ENCODE peak calls at places on chromosome 9, in five cellular contexts. W is cardiac fibroblast, M is HFF-Myc, P is Peyer's patch, E is bronchial epithelial cell. F is an unnamed sample.
A peak's percentile ranks its signal among the peaks of the same experiment; 100 is the strongest.

GRCh38 chr9:91192785-91193657 is 168.7 kb downstream of the AUH start:
- DNase-seq in E (peak; percentile 97), P (peak; percentile 81), W (peak; percentile 99), M (peak; percentile 98), F (peak; percentile 97)

GRCh38 chr9:105127863-105128220 is 116.6 kb upstream of the SLC44A1 start:
- DNase-seq in E (peak; percentile 71), P (no peak), M (no peak), W (peak; percentile 78), F (no peak)

GRCh38 chr9:68560131-68560844 is 19.6 kb upstream of the TMEM252 start:
- DNase-seq in W (peak; percentile 92), M (no peak), P (no peak), E (no peak), F (peak; percentile 39)

GRCh38 chr9:72675586-72675985 is 154.2 kb downstream of the TMC1 start:
- DNase-seq in W (peak; percentile 27), P (no peak), E (peak; percentile 89), M (no peak), F (no peak)

GRCh38 chr9:32954642-32955041 is 46.8 kb downstream of the APTX start:
- DNase-seq in W (peak; percentile 71), E (peak; percentile 31), P (no peak), M (peak; percentile 84), F (no peak)

GRCh38 chr9:77598510-77598909 is 49.6 kb downstream of the GNA14 start:
- DNase-seq in E (peak; percentile 25), P (no peak), M (peak; percentile 39), W (peak; percentile 93), F (peak; percentile 7)

GRCh38 chr9:33381231-33381791 is 21.1 kb downstream of the AQP7 start:
- DNase-seq in W (no peak), E (no peak), P (no peak), M (no peak), F (no peak)

GRCh38 chr9:108444400-108445358 is 411.1 kb downstream of the ACTL7B start:
- DNase-seq in M (peak; percentile 95), E (peak; percentile 97), W (peak; percentile 86), P (no peak), F (peak; percentile 86)

GRCh38 chr9:134639994-134640393 is 1.6 kb upstream of the COL5A1 start:
- DNase-seq in P (no peak), W (no peak), M (no peak), E (no peak), F (no peak)

GRCh38 chr9:75121914-75122558 is 33.7 kb downstream of the OSTF1 start:
- DNase-seq in M (no peak), P (no peak), E (no peak), W (no peak), F (no peak)

GRCh38 chr9:110187126-110187525 is 20.8 kb downstream of the C9orf152 start:
- DNase-seq in W (no peak), E (no peak), M (no peak), P (no peak), F (no peak)

GRCh38 chr9:79026311-79026710 is 545.5 kb upstream of the TLE4 start:
- DNase-seq in P (no peak), E (peak; percentile 96), W (no peak), M (peak; percentile 70), F (no peak)

GRCh38 chr9:77899679-77900354 is 131.8 kb downstream of the GNAQ start:
- DNase-seq in P (no peak), M (no peak), E (peak; percentile 71), W (peak; percentile 42), F (peak; percentile 55)

GRCh38 chr9:138028596-138028995 is 151.0 kb downstream of the CACNA1B start:
- DNase-seq in P (no peak), M (no peak), W (no peak), E (no peak), F (no peak)

GRCh38 chr9:112037281-112038016 is 137.6 kb downstream of the SUSD1 start:
- DNase-seq in M (no peak), E (no peak), W (peak; percentile 60), P (no peak), F (peak; percentile 53)

GRCh38 chr9:36840895-36841536 is 193.1 kb downstream of the PAX5 start:
- DNase-seq in M (no peak), P (no peak), E (no peak), W (no peak), F (no peak)

GRCh38 chr9:112265391-112265790 is 68.0 kb downstream of the PTBP3 start:
- DNase-seq in M (no peak), W (no peak), P (no peak), E (no peak), F (no peak)

GRCh38 chr9:89495824-89496555 is 1.9 kb downstream of the SEMA4D start:
- DNase-seq in E (no peak), M (no peak), P (peak; percentile 31), W (no peak), F (no peak)

GRCh38 chr9:79757906-79758669 is 186.3 kb downstream of the TLE4 start:
- DNase-seq in W (peak; percentile 35), P (no peak), M (no peak), E (peak; percentile 32), F (no peak)

GRCh38 chr9:107861075-107861474 is 371.5 kb upstream of the KLF4 start:
- DNase-seq in W (no peak), M (no peak), E (no peak), P (no peak), F (no peak)

GRCh38 chr9:134863941-134864820 is 16.4 kb upstream of the FCN2 start:
- DNase-seq in P (no peak), M (no peak), E (no peak), W (peak; percentile 23), F (no peak)

GRCh38 chr9:125655691-125656410 is 51.2 kb downstream of the MAPKAP1 start:
- DNase-seq in W (peak; percentile 17), M (no peak), P (no peak), E (no peak), F (no peak)

GRCh38 chr9:36091028-36091953 is 45.2 kb upstream of the GLIPR2 start:
- DNase-seq in P (no peak), M (no peak), W (peak; percentile 76), E (peak; percentile 38), F (peak; percentile 78)

GRCh38 chr9:114174876-114175771 is 19.8 kb downstream of the COL27A1 start:
- DNase-seq in P (no peak), E (no peak), W (peak; percentile 26), M (no peak), F (no peak)

GRCh38 chr9:117622347-117622746 is 81.9 kb upstream of the TLR4 start:
- DNase-seq in E (no peak), P (no peak), M (no peak), W (no peak), F (no peak)

GRCh38 chr9:86983260-86984255 is 36.3 kb upstream of the GAS1 start:
- DNase-seq in M (peak; percentile 52), W (peak; percentile 99), P (no peak), E (peak; percentile 100), F (peak; percentile 88)

DNA sequence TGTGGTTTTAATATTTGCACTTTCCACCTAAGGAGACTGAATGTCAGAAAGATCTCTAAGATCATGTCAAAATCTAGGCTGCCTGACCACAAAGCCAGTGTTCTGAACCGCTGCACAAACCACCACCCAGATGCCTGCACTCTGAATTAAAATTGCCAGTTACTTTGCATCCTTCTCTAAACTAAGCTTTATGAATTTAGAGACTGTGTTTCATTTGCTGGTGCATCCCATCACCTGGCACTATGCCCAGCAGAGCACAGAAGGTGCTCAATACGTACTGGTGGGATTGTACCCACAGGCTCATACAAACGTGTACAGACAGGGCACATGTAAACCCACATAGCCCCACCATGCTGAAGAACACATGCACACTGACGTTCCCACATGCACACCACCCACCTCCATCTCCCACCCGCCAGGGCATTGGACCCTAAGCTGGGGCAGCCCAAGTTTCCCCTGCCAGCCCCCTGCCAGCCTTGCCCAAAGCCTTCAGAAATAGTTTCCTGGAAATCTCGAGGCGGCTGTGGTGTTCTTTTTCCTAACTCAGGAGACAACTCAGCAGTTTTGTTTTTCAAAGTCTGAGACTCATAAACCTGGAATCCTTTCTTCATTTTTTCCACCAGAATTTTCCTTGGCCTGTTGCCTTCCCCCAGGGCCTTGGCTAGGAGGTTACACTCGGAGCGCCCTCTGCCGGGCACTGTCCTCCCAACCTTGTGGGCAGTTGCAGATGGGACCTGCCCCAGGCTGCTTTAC is 9.6 kb upstream of the TRAF1 start:
- DNase-seq in P (peak; percentile 94), M (peak; percentile 94), W (peak; percentile 97), E (peak; percentile 89), F (peak; percentile 90)
- H3K4me3 ChIP-seq in P (no peak overlapping the region), M (peak overlapping the region; percentile 22), W (peak overlapping the region; percentile 49), E (no peak overlapping the region), F (peak overlapping the region; percentile 55)

DNA sequence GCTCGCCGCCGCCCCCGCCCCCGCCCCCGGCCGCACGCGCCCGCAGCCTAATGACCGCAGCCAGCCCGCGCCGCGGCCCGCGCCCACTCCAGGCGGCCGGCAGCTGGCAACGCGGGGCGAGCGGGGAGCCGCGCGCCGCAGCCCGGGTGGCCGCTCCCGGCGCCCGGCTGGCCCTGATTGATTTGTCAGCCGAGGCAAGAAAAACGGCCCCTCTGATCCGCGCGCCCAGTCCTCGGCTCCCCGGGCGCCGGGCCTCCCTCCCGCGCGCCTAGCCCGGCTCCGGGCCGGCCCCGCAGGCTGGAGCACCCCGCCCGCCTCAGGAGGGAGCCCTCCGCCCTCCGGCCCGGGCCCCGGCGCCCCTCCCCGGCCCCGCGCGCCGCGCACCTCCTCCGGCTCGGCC is 11.9 kb upstream of the LHX2 start:
- DNase-seq in E (no peak), M (no peak), W (no peak), P (no peak), F (no peak)
- H3K4me3 ChIP-seq in E (no peak overlapping the region), M (no peak overlapping the region), W (no peak overlapping the region), P (no peak overlapping the region), F (no peak overlapping the region)

GRCh38 chr9:93366119-93366447 is 85.4 kb upstream of the FAM120A start:
- DNase-seq in E (no peak), W (no peak), P (no peak), M (no peak), F (no peak)
- H3K4me3 ChIP-seq in E (no peak overlapping the region), W (no peak overlapping the region), P (no peak overlapping the region), M (no peak overlapping the region), F (no peak overlapping the region)

DNA sequence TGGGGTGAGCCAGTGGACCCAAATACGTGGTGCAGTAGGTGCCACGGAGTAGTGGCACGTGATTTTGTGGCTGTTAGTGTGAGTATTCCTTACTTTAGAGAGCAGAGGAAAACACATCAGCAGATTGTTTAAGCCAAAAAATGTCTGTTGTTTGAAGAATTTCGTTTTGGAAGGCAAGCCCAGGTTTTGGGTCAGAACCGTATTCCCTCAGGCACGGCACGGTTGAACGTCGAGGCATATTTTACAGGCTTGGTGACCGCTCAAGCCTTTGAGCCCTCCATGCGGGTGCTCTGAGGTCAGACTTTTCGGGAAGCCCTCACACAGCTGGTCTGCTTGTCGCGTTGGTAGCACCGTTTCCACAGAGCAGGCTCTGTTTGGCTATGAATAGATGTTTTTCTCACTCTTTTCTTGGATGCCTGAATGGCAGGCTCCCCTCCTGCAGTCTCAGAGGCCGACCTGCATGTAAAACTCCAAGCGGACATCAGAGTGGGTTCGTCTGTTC is 27.2 kb downstream of the NEK6 start:
- DNase-seq in W (peak; percentile 62), M (no peak), P (no peak), E (no peak), F (no peak)
- H3K4me3 ChIP-seq in W (no peak overlapping the region), M (no peak overlapping the region), P (no peak overlapping the region), E (no peak overlapping the region), F (no peak overlapping the region)

GRCh38 chr9:12538842-12539584 is 154.2 kb upstream of the TYRP1 start:
- DNase-seq in M (no peak), W (peak; percentile 2), E (no peak), P (no peak), F (no peak)
- H3K4me3 ChIP-seq in M (no peak overlapping the region), W (no peak overlapping the region), E (no peak overlapping the region), P (no peak overlapping the region), F (no peak overlapping the region)